ENCODE peak calls at places on chromosomes 12 and 14, in five cellular contexts. K is stimulated activated CD8-positive, alpha-beta memory T cell treated with anti-CD3 and anti-CD28 coated beads, Interleukin-15, amount 100 ng/mL, for 24 hours; L is AG08396; Y is stimulated activated CD4-positive, alpha-beta T cell treated with anti-CD3 and anti-CD28 coated beads, Interleukin-12 subunit alpha, Interleukin-12 subunit beta, amount 100 ng/mL, for 4 hours; D is upper lobe of right lung. R is an unnamed sample.

GRCh38 chr14:100083706-100084105 is 18.5 kb downstream of the EVL start:
- DNase-seq in Y (no peak), L (no peak), D (no peak), K (no peak), R (no peak)

GRCh38 chr12:18629916-18630315 is 107.9 kb downstream of the PLCZ1 start:
- DNase-seq in Y (no peak), D (no peak), K (no peak), L (no peak), R (no peak)

GRCh38 chr12:3204716-3205617 is 127.8 kb downstream of the TSPAN9 start:
- DNase-seq in Y (no peak), D (no peak), K (no peak), L (no peak), R (no peak)

GRCh38 chr14:51638071-51638944 is 13.4 kb upstream of the FRMD6 start:
- DNase-seq in L (peak; percentile 37), Y (no peak), D (no peak), K (no peak), R (no peak)

GRCh38 chr12:57191410-57191809 is 25.2 kb upstream of the NXPH4 start:
- DNase-seq in K (no peak), Y (no peak), D (no peak), L (no peak), R (no peak)

GRCh38 chr12:86623267-86623666 is 367.1 kb upstream of the MGAT4C start:
- DNase-seq in D (no peak), L (no peak), Y (no peak), K (no peak), R (no peak)

GRCh38 chr14:89340200-89340667 is 76.8 kb downstream of the FOXN3 start:
- DNase-seq in Y (no peak), L (no peak), D (no peak), K (no peak), R (no peak)

GRCh38 chr12:130987151-130987931 is 33.6 kb downstream of the ADGRD1 start:
- DNase-seq in K (no peak), L (no peak), Y (no peak), D (peak; percentile 43), R (no peak)

GRCh38 chr12:132454154-132454948 is 35.6 kb upstream of the FBRSL1 start:
- DNase-seq in D (no peak), Y (no peak), L (no peak), K (no peak), R (no peak)

GRCh38 chr12:53949631-53950440 is 4.9 kb upstream of the HOXC12 start:
- DNase-seq in L (no peak), K (no peak), Y (no peak), D (no peak), R (no peak)

GRCh38 chr12:105814283-105814682 is 324.5 kb downstream of the NUAK1 start:
- DNase-seq in Y (no peak), L (no peak), D (no peak), K (no peak), R (no peak)

GRCh38 chr12:54988402-54989054 is 4.0 kb upstream of the TESPA1 start:
- DNase-seq in K (no peak), Y (no peak), D (peak; percentile 77), L (no peak), R (peak; percentile 25)

R was measured in breast epithelium.